ENCODE peak calls at places on chromosomes 2 and 18, in five cellular contexts. Y is kidney, L is esophagus squamous epithelium, S is thoracic aorta, U is HFFc6. G is an unnamed sample.

GRCh38 chr2:230824406-230824978 is 40.2 kb upstream of the ITM2C start:
- DNase-seq in U (peak), L (no peak), Y (no peak), S (no peak), G (no peak)

GRCh38 chr2:88074150-88074549 is 6.5 kb downstream of the SMYD1 start:
- DNase-seq in Y (no peak), L (no peak), U (no peak), S (no peak), G (no peak)

GRCh38 chr2:17592731-17593409 is 52.4 kb downstream of the VSNL1 start:
- DNase-seq in L (no peak), S (no peak), Y (no peak), U (no peak), G (no peak)

GRCh38 chr2:199966405-199966804 is 11.0 kb downstream of the MAIP1 start:
- DNase-seq in U (no peak), S (no peak), L (no peak), Y (no peak), G (no peak)

GRCh38 chr2:57597940-57598339 is 448.7 kb upstream of the VRK2 start:
- DNase-seq in Y (no peak), U (no peak), L (no peak), S (no peak), G (no peak)

GRCh38 chr18:30044496-30044895 is 998.0 kb downstream of the DSC3 start:
- DNase-seq in Y (no peak), U (no peak), L (no peak), S (no peak), G (no peak)

GRCh38 chr18:55982992-55983391 is 395.0 kb upstream of the TCF4 start:
- DNase-seq in L (no peak), Y (no peak), U (peak), S (no peak), G (no peak)

GRCh38 chr2:38116762-38117161 is 40.8 kb upstream of the CYP1B1 start:
- DNase-seq in L (no peak), Y (no peak), S (no peak), U (peak), G (no peak)

GRCh38 chr2:131419447-131419846 is 55.5 kb upstream of the RAB6D start:
- DNase-seq in S (no peak), L (no peak), U (no peak), Y (no peak), G (no peak)

GRCh38 chr2:660477-661214 is 16.6 kb downstream of the TMEM18 start:
- DNase-seq in U (no peak), Y (no peak), L (no peak), S (no peak), G (no peak)

GRCh38 chr2:172220111-172220510 is 117.4 kb upstream of the DLX2 start:
- DNase-seq in Y (no peak), U (no peak), S (no peak), L (no peak), G (no peak)

GRCh38 chr2:38155-38554 is 8.2 kb downstream of the FAM110C start:
- DNase-seq in Y (peak), L (no peak), U (no peak), S (no peak), G (no peak)

GRCh38 chr2:79849949-79850348 is 337.1 kb downstream of the CTNNA2 start:
- DNase-seq in L (no peak), Y (no peak), U (no peak), S (no peak), G (no peak)

GRCh38 chr2:6917761-6918421 is 679 bp downstream of the RNF144A start:
- DNase-seq in L (no peak), S (no peak), Y (peak), U (no peak), G (no peak)

GRCh38 chr18:76620326-76620813 is 125.3 kb upstream of the ZNF516 start:
- DNase-seq in U (peak), Y (peak), S (no peak), L (peak), G (peak)

GRCh38 chr18:49023938-49024341 is 73.2 kb upstream of the SMAD7 start:
- DNase-seq in U (no peak), S (no peak), L (no peak), Y (peak), G (peak)

GRCh38 chr18:74378179-74378682 is 62.6 kb downstream of the C18orf63 start:
- DNase-seq in S (no peak), U (no peak), L (no peak), Y (no peak), G (no peak)

GRCh38 chr2:150062416-150062815 is 425.1 kb downstream of the RND3 start:
- DNase-seq in S (no peak), Y (no peak), L (no peak), U (no peak), G (no peak)

GRCh38 chr2:56483081-56483480 is 299.3 kb downstream of the CCDC85A start:
- DNase-seq in L (no peak), Y (no peak), U (no peak), S (no peak), G (no peak)

GRCh38 chr2:235614900-235615712 is 121.3 kb downstream of the AGAP1 start:
- DNase-seq in U (peak), L (no peak), Y (no peak), S (peak), G (no peak)

GRCh38 chr2:84991404-84992151 is 20.6 kb downstream of the KCMF1 start:
- DNase-seq in Y (no peak), L (no peak), U (peak), S (no peak), G (no peak)

GRCh38 chr18:24817150-24818068 is 357.0 kb downstream of the HRH4 start:
- DNase-seq in S (no peak), L (no peak), U (no peak), Y (no peak), G (no peak)

GRCh38 chr2:199310654-199311275 is 147.0 kb downstream of the SATB2 start:
- DNase-seq in L (no peak), S (no peak), U (no peak), Y (no peak), G (no peak)

GRCh38 chr18:57797209-57797651 is 5.9 kb downstream of the ATP8B1 start:
- DNase-seq in Y (no peak), L (no peak), S (no peak), U (no peak), G (no peak)

GRCh38 chr2:47304654-47305053 is 98.3 kb upstream of the MSH2 start:
- DNase-seq in L (no peak), U (no peak), Y (no peak), S (no peak), G (no peak)

GRCh38 chr2:163715199-163715598 is 20.6 kb downstream of the FIGN start:
- DNase-seq in L (no peak), Y (no peak), U (no peak), S (no peak), G (no peak)

GRCh38 chr2:37326285-37326684 is 1.7 kb upstream of the PRKD3 start:
- DNase-seq in S (no peak), Y (no peak), U (peak), L (no peak), G (no peak)

GRCh38 chr2:240567872-240568677 is at the start of gene RNPEPL1:
- DNase-seq in U (peak), L (no peak), Y (peak), S (no peak), G (peak)

GRCh38 chr2:42614838-42615237 is 46.4 kb downstream of the MTA3 start:
- DNase-seq in L (no peak), S (no peak), U (no peak), Y (no peak), G (no peak)

GRCh38 chr2:26410764-26411243 is 9.1 kb downstream of the DRC1 start:
- DNase-seq in U (no peak), S (no peak), Y (no peak), L (no peak), G (no peak)

GRCh38 chr2:48169066-48169724 is 262.9 kb upstream of the FBXO11 start:
- DNase-seq in U (no peak), Y (no peak), S (no peak), L (no peak), G (no peak)

GRCh38 chr18:27377251-27377650 is 192.1 kb upstream of the CHST9 start:
- DNase-seq in Y (no peak), S (no peak), U (no peak), L (no peak), G (no peak)

GRCh38 chr18:55477537-55478300 is 110.3 kb downstream of the TCF4 start:
- DNase-seq in L (no peak), S (no peak), Y (no peak), U (peak), G (no peak)

GRCh38 chr2:3409627-3410170 is 30.2 kb downstream of the TRAPPC12 start:
- DNase-seq in U (no peak), L (no peak), Y (no peak), S (no peak), G (no peak)

GRCh38 chr2:71896385-71897144 is 251.1 kb downstream of the CYP26B1 start:
- DNase-seq in Y (no peak), S (no peak), U (no peak), L (no peak), G (no peak)

GRCh38 chr18:55998071-55998522 is 410.1 kb upstream of the TCF4 start:
- DNase-seq in U (peak), L (no peak), Y (no peak), S (no peak), G (no peak)

GRCh38 chr2:16113568-16114549 is 173.5 kb downstream of the MYCN start:
- DNase-seq in L (no peak), Y (no peak), S (no peak), U (no peak), G (no peak)

GRCh38 chr2:238776003-238776640 is 71.8 kb upstream of the TWIST2 start:
- DNase-seq in U (no peak), S (no peak), L (no peak), Y (no peak), G (no peak)

GRCh38 chr2:238777369-238778067 is 70.4 kb upstream of the TWIST2 start:
- DNase-seq in L (no peak), U (no peak), Y (no peak), S (no peak), G (no peak)

GRCh38 chr2:238773472-238773871 is 74.4 kb upstream of the TWIST2 start:
- DNase-seq in Y (no peak), L (no peak), S (no peak), U (no peak), G (no peak)

GRCh38 chr2:238774980-238775509 is 72.8 kb upstream of the TWIST2 start:
- DNase-seq in Y (no peak), U (no peak), L (no peak), S (no peak), G (no peak)

GRCh38 chr2:238775591-238775990 is 72.3 kb upstream of the TWIST2 start:
- DNase-seq in L (no peak), U (no peak), Y (no peak), S (no peak), G (no peak)
- TF ChIP-seq CTCF in L (no peak), U (no peak), Y (no peak), S (no peak), G (no peak)

GRCh38 chr2:127381762-127382161 is 6.0 kb downstream of the MAP3K2 start:
- DNase-seq in U (no peak), S (no peak), L (no peak), Y (no peak), G (no peak)

GRCh38 chr2:127386246-127386645 is 1.5 kb downstream of the MAP3K2 start:
- DNase-seq in Y (no peak), U (no peak), S (no peak), L (no peak), G (no peak)

GRCh38 chr2:127384529-127384928 is 3.2 kb downstream of the MAP3K2 start:
- DNase-seq in Y (no peak), L (no peak), U (no peak), S (no peak), G (no peak)

GRCh38 chr2:127379712-127380355 is 7.9 kb downstream of the MAP3K2 start:
- DNase-seq in U (no peak), Y (no peak), L (no peak), S (no peak), G (no peak)

GRCh38 chr2:127382836-127383235 is 4.9 kb downstream of the MAP3K2 start:
- DNase-seq in L (no peak), S (no peak), Y (no peak), U (no peak), G (no peak)
- TF ChIP-seq CTCF in L (no peak), S (no peak), Y (no peak), U (no peak), G (no peak)

GRCh38 chr18:22983175-22983574 is 50.0 kb downstream of the RBBP8 start:
- DNase-seq in L (no peak), S (no peak), U (peak), Y (no peak), G (no peak)
- TF ChIP-seq CTCF in L (peak), S (peak), U (peak), Y (peak), G (no peak)

GRCh38 chr2:158457092-158457825 is 507 bp downstream of the PKP4 start:
- DNase-seq in Y (peak), S (no peak), L (no peak), U (peak), G (no peak)

GRCh38 chr2:158458617-158458920 is 1.8 kb downstream of the PKP4 start:
- DNase-seq in S (no peak), Y (no peak), U (no peak), L (no peak), G (no peak)

GRCh38 chr2:158457826-158458616 is 1.3 kb downstream of the PKP4 start:
- DNase-seq in L (no peak), U (peak), S (peak), Y (peak), G (peak)

GRCh38 chr2:158459161-158460003 is 2.6 kb downstream of the PKP4 start:
- DNase-seq in Y (no peak), S (no peak), U (no peak), L (no peak), G (no peak)

GRCh38 chr2:158456309-158457066 is at the start of the genes CCDC148 and PKP4:
- DNase-seq in L (peak), S (peak), U (peak), Y (peak), G (peak)
- TF ChIP-seq CTCF in L (no peak), S (peak), U (no peak), Y (no peak), G (no peak)

GRCh38 chr2:69208023-69208595 is 178.9 kb downstream of the GFPT1 start:
- DNase-seq in L (no peak), S (no peak), U (no peak), Y (no peak), G (no peak)
- TF ChIP-seq CTCF in L (no peak), S (peak), U (peak), Y (no peak), G (no peak)

GRCh38 chr2:39549718-39550464 is 112.8 kb upstream of the MAP4K3 start:
- DNase-seq in Y (no peak), S (no peak), L (no peak), U (no peak), G (no peak)

GRCh38 chr2:39547811-39548719 is 111.0 kb upstream of the MAP4K3 start:
- DNase-seq in Y (no peak), S (no peak), U (peak), L (no peak), G (no peak)

GRCh38 chr2:39548971-39549370 is 111.9 kb upstream of the MAP4K3 start:
- DNase-seq in L (no peak), U (no peak), S (no peak), Y (no peak), G (no peak)

GRCh38 chr2:39546937-39547336 is 109.9 kb upstream of the MAP4K3 start:
- DNase-seq in L (no peak), U (no peak), Y (no peak), S (no peak), G (no peak)

DNA sequence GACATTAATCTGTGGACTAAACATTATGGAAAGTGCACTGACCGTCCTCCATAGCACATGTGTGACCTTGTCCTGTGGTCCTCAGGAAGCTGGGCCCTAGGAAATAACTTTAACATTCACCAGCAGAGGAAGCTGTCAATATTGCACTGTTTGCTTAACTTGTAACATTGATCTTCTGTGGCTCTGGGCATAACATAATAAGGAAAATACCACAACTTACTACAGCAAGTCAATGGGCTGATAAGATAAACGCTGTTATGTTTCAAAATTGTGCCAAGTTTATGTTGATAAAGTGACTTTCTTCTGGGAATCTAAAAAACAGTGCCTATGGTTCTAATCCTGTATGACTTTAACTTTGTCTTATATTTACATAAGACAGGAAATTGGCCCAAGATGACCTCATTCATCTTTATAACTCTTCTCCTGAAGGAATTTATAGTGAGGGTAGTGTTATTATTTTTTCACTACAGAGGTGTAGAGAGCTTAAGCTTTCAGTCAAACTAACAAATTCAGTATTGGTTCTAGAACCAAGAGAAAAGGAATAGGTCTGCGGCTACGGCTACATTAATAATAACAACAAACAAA is 113.7 kb upstream of the MAP4K3 start:
- DNase-seq in Y (no peak), S (no peak), L (no peak), U (no peak), G (no peak)
- TF ChIP-seq CTCF in Y (no peak), S (no peak), L (no peak), U (no peak), G (no peak)

G was measured in omental fat pad.